ENCODE peak calls at places on chromosomes 2 and 18, in seven cellular contexts. Q is iPS DF 6.9, Z is heart right ventricle, N is neural progenitor cell, D is hepatocyte, E is Peyer's patch, W is fibroblast of lung. U is an unnamed sample. For H3K4me1 and H3K9me3, the result is how much of the 10 kb centered on the place peaks cover.

GRCh38 chr2:209086761-209087160 is 337.1 kb upstream of the MAP2 start:
- DNase-seq in Q (no peak), Z (no peak), N (no peak), D (no peak), E (no peak), W (no peak), U (no peak)

GRCh38 chr2:104769096-104769495 is 84.8 kb upstream of the POU3F3 start:
- DNase-seq in Q (no peak), Z (no peak), N (no peak), D (no peak), E (no peak), W (peak), U (no peak)

GRCh38 chr2:137947032-137947713 is 17.1 kb upstream of the HNMT start:
- DNase-seq in Q (no peak), Z (no peak), N (no peak), D (peak), E (no peak), W (no peak), U (no peak)

GRCh38 chr2:6626406-6627012 is 239.2 kb downstream of the CMPK2 start:
- DNase-seq in Q (no peak), Z (no peak), N (no peak), D (no peak), E (no peak), W (peak), U (no peak)

GRCh38 chr2:46471002-46471583 is 8.3 kb upstream of the TMEM247 start:
- DNase-seq in Q (no peak), Z (no peak), N (no peak), D (no peak), E (no peak), W (no peak), U (no peak)

GRCh38 chr18:49625021-49625691 is 63.3 kb downstream of the LIPG start:
- DNase-seq in Q (no peak), Z (no peak), N (no peak), D (no peak), E (no peak), W (peak), U (no peak)

GRCh38 chr18:13380671-13381070 is 162.1 kb downstream of the LDLRAD4 start:
- DNase-seq in Q (no peak), Z (no peak), N (no peak), D (no peak), E (no peak), W (no peak), U (no peak)

GRCh38 chr2:112085382-112085730 is 30.3 kb downstream of the TMEM87B start:
- DNase-seq in Q (no peak), Z (no peak), N (no peak), D (no peak), E (no peak), W (no peak), U (no peak)

GRCh38 chr2:233705911-233706506 is 6.7 kb upstream of the UGT1A5 start:
- DNase-seq in Q (no peak), Z (no peak), N (no peak), D (no peak), E (peak), W (no peak), U (no peak)

GRCh38 chr2:216549926-216550690 is 51.5 kb downstream of the RPL37A start:
- DNase-seq in Q (no peak), Z (no peak), N (peak), D (no peak), E (no peak), W (no peak), U (no peak)

GRCh38 chr18:76405761-76406356 is 89.2 kb downstream of the ZNF516 start:
- DNase-seq in Q (peak), Z (peak), N (peak), D (peak), E (no peak), W (peak), U (no peak)

GRCh38 chr2:168184896-168185513 is 62.4 kb downstream of the STK39 start:
- DNase-seq in Q (no peak), Z (no peak), N (no peak), D (no peak), E (no peak), W (no peak), U (no peak)

GRCh38 chr2:237858294-237859081 is 935 bp upstream of the RAMP1 start:
- DNase-seq in Q (peak), Z (peak), N (peak), D (peak), E (peak), W (peak), U (peak)

GRCh38 chr2:161243312-161243711 is 64.9 kb upstream of the PSMD14 start:
- DNase-seq in Q (no peak), Z (no peak), N (peak), D (no peak), E (no peak), W (no peak), U (no peak)

GRCh38 chr2:138180691-138181386 is 216.6 kb downstream of the HNMT start:
- DNase-seq in Q (no peak), Z (no peak), N (peak), D (no peak), E (no peak), W (peak), U (peak)

GRCh38 chr2:241063093-241063551 is 39.0 kb downstream of the MTERF4 start:
- DNase-seq in Q (no peak), Z (no peak), N (no peak), D (no peak), E (peak), W (no peak), U (no peak)

GRCh38 chr18:67742525-67742924 is 226.0 kb upstream of the DSEL start:
- DNase-seq in Q (no peak), Z (no peak), N (no peak), D (no peak), E (no peak), W (no peak), U (no peak)

GRCh38 chr2:200156140-200156858 is 150.2 kb upstream of the SPATS2L start:
- DNase-seq in Q (no peak), Z (no peak), N (no peak), D (peak), E (no peak), W (peak), U (no peak)

GRCh38 chr2:181970160-181970794 is 15.4 kb upstream of the PPP1R1C start:
- DNase-seq in Q (no peak), Z (no peak), N (peak), D (peak), E (no peak), W (no peak), U (no peak)

GRCh38 chr2:11250400-11251277 is 93.8 kb downstream of the ROCK2 start:
- DNase-seq in Q (no peak), Z (no peak), N (no peak), D (no peak), E (no peak), W (no peak), U (no peak)

GRCh38 chr2:196592912-196593881 is 46.3 kb upstream of the CCDC150 start:
- DNase-seq in Q (peak), Z (peak), N (peak), D (peak), E (peak), W (peak), U (peak)

GRCh38 chr2:75142081-75142480 is 57.2 kb downstream of the TACR1 start:
- DNase-seq in Q (no peak), Z (no peak), N (no peak), D (no peak), E (no peak), W (peak), U (no peak)

GRCh38 chr2:181575650-181576025 is 81.3 kb downstream of the CERKL start:
- DNase-seq in Q (no peak), Z (no peak), N (no peak), D (no peak), E (no peak), W (no peak), U (peak)

GRCh38 chr18:7514796-7515440 is 52.2 kb upstream of the PTPRM start:
- DNase-seq in Q (peak), Z (no peak), N (peak), D (peak), E (no peak), W (no peak), U (no peak)

GRCh38 chr18:79208882-79209281 is 139.7 kb downstream of the ATP9B start:
- DNase-seq in Q (no peak), Z (peak), N (no peak), D (no peak), E (no peak), W (no peak), U (no peak)

GRCh38 chr18:11529081-11529480 is 80.3 kb upstream of the SLC35G4 start:
- DNase-seq in Q (no peak), Z (no peak), N (no peak), D (no peak), E (no peak), W (peak), U (no peak)

GRCh38 chr18:45951021-45951714 is 16.0 kb downstream of the EPG5 start:
- DNase-seq in Q (no peak), Z (no peak), N (no peak), D (peak), E (no peak), W (peak), U (no peak)

GRCh38 chr2:212448698-212449097 is 89.9 kb downstream of the ERBB4 start:
- DNase-seq in Q (no peak), Z (no peak), N (no peak), D (no peak), E (no peak), W (no peak), U (no peak)

GRCh38 chr2:20168048-20168726 is 56.7 kb downstream of the SDC1 start:
- DNase-seq in Q (no peak), Z (no peak), N (no peak), D (no peak), E (peak), W (no peak), U (no peak)

GRCh38 chr2:190062053-190062452 is 476 bp downstream of the MSTN start:
- DNase-seq in Q (no peak), Z (no peak), N (no peak), D (no peak), E (no peak), W (no peak), U (no peak)

GRCh38 chr2:25041307-25041927 is 459 bp upstream of the EFR3B start:
- DNase-seq in Q (peak), Z (peak), N (peak), D (peak), E (peak), W (peak), U (peak)

DNA sequence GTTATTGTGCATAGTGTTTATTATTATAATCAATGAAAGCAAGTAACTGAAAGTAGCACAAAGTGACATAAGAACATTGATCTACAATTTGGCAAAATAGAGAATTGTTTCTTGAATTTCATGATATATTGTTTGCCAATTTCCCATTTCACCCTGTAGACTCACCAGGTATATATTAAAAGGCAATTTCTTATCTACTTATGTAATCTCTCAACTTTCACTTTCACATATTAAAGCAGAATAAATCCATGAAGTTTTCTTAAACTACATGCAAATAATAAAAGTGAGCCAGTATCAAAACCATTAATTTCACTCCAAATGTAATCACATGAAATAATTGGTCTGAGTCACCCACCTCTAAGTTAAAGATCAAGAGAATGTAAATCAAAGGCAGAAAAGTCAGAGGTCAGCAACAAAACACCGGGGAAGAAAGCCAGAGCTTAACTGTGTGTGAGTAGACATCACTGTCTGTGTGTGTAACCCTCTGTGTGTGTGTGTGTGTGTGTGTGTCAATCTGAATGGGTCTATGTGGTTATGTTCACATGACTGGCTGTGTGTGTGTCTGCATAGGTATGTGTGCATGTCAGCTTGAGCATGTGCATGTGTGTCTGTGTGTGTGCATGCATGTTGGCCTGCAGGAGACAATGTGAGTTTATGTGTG is 44.1 kb downstream of the ZNF385B start:
- DNase-seq in Q (no peak), Z (no peak), N (peak), D (no peak), E (no peak), W (peak), U (no peak)
- H3K4me1 ChIP-seq in Q (under half), Z (under half), N (under half), D (under half), E (under half), W (under half), U (under half)

GRCh38 chr18:22711381-22711717 is 221.8 kb upstream of the RBBP8 start:
- DNase-seq in Q (no peak), Z (no peak), N (no peak), D (peak), E (no peak), W (no peak), U (no peak)
- H3K4me3 ChIP-seq in Q (no peak), Z (no peak), N (no peak), D (no peak), E (peak), W (no peak), U (no peak)

GRCh38 chr2:89820248-89820647 is 1128.8 kb downstream of the RPIA start:
- DNase-seq in Q (no peak), Z (no peak), N (no peak), D (no peak), E (no peak), W (no peak), U (no peak)

GRCh38 chr2:89823556-89823955 is 1132.1 kb downstream of the RPIA start:
- DNase-seq in Q (no peak), Z (no peak), N (no peak), D (no peak), E (no peak), W (no peak), U (no peak)

GRCh38 chr2:89821455-89821945 is 1130.0 kb downstream of the RPIA start:
- DNase-seq in Q (no peak), Z (no peak), N (no peak), D (no peak), E (no peak), W (no peak), U (no peak)

GRCh38 chr2:89829828-89830227 is 1138.4 kb downstream of the RPIA start:
- DNase-seq in Q (no peak), Z (no peak), N (no peak), D (no peak), E (no peak), W (no peak), U (no peak)

DNA sequence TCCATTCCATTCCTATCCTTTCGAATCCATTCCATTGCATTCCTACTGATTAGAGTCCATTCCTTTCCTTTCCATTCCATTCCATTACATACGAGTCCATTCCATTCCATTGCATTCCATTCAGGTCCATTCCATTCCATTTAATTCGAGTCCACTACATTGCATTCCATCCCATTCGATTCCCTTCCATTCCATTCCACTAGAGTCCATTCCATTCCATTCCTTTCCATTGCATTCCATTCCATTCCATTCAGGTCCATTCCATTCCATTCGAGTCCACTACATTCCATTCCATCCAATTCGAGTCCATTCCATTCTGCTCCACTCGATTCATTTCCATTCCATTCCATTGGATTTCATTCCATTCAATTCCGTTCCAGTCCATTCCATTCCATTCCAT is 1133.6 kb downstream of the RPIA start:
- DNase-seq in Q (no peak), Z (no peak), N (no peak), D (no peak), E (no peak), W (no peak), U (no peak)
- H3K9me3 ChIP-seq in Q (under half), Z (under half), N (under half), D (under half), E (under half), W (under half), U (under half)

DNA sequence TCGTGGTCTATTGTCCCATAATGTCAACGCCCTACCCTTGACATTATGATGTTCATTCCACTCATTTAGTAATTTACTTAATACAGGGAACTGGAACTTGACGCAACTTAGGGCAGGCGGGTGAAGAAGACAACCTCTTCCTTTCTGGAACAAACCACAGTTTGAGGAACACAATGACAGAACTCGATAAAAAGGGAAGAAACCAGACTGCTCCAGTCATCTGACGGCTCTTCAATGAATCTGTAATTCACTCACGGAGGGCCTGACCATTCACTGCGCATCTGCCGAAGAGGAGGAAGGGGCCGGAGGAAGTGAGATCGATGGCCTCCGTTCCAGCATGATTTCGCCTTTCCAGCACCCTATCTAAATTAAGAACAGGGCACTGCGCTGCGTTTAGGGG is 83.2 kb downstream of the BCL2 start:
- DNase-seq in Q (no peak), Z (no peak), N (no peak), D (no peak), E (no peak), W (no peak), U (no peak)
- H3K4me1 ChIP-seq in Q (under half), Z (under half), N (under half), D (under half), E (under half), W (under half), U (under half)

GRCh38 chr2:132009177-132009873 is 152.4 kb downstream of the ANKRD30BL start:
- DNase-seq in Q (no peak), Z (no peak), N (no peak), D (no peak), E (no peak), W (no peak), U (no peak)
- H3K4me3 ChIP-seq in Q (peak), Z (peak), N (peak), D (peak), E (peak), W (no peak), U (peak)

GRCh38 chr2:164967349-164967748 is 12.0 kb upstream of the SLC38A11 start:
- DNase-seq in Q (no peak), Z (no peak), N (peak), D (no peak), E (no peak), W (no peak), U (no peak)

GRCh38 chr2:164967781-164968228 is 12.5 kb upstream of the SLC38A11 start:
- DNase-seq in Q (peak), Z (no peak), N (peak), D (peak), E (no peak), W (peak), U (peak)

GRCh38 chr2:164969909-164970690 is 14.8 kb upstream of the SLC38A11 start:
- DNase-seq in Q (no peak), Z (no peak), N (no peak), D (no peak), E (no peak), W (no peak), U (no peak)

GRCh38 chr2:164960159-164960558 is 4.8 kb upstream of the SLC38A11 start:
- DNase-seq in Q (no peak), Z (no peak), N (no peak), D (no peak), E (no peak), W (no peak), U (no peak)

DNA sequence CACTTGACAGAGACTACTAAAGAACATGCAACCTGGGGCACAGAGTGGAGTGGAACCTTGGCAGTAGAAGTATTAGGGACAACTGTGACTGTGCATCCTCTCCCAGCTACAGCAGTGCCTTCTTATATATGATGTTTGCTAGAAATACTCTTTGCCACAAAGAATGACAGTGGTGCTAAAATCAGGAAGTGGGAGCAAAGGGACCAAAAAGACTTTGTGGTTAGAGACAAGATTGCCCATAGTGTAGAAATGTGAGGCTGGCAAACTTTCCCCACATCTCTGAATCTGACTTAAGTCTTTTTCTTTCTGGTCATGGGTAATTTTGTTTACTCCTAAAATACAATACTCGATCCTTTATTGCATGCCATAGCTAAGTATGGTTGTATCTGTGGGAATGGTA is 9.4 kb upstream of the SLC38A11 start:
- DNase-seq in Q (no peak), Z (no peak), N (no peak), D (no peak), E (no peak), W (no peak), U (no peak)
- H3K9me3 ChIP-seq in Q (under half), Z (under half), N (under half), D (under half), E (under half), W (under half), U (under half)

GRCh38 chr2:68767031-68767961 is 32.7 kb downstream of the ARHGAP25 start:
- DNase-seq in Q (no peak), Z (no peak), N (no peak), D (no peak), E (no peak), W (no peak), U (no peak)
- H3K4me1 ChIP-seq in Q (under half), Z (under half), N (under half), D (under half), E (under half), W (under half), U (under half)

DNA sequence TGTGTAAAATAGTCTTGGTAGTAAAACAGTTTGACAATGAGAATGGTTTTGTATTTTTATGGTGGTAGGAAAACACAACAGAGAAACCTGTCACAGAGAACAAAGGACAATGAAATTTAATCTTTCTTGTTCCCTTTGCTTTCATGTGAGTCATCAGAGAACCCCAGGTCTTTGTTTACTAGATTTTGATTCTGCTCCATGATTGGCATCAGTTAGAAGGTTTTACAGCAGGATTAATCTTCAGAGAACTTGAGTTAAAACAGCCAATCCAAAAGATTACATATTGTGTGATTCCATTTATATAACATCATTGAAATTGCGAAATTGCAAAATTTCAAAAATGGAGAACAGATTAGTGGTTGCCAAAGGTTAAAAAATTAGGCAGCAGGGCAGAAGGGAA is 2.5 kb downstream of the APLF start:
- DNase-seq in Q (no peak), Z (no peak), N (no peak), D (no peak), E (no peak), W (peak), U (peak)
- H3K4me3 ChIP-seq in Q (no peak), Z (no peak), N (no peak), D (no peak), E (no peak), W (no peak), U (no peak)

GRCh38 chr2:89819809-89820208 is 1128.3 kb downstream of the RPIA start:
- DNase-seq in Q (no peak), Z (no peak), N (no peak), D (no peak), E (no peak), W (no peak), U (no peak)
- H3K9me3 ChIP-seq in Q (under half), Z (under half), N (half or more), D (under half), E (under half), W (under half), U (under half)

GRCh38 chr2:231018184-231018583 is 19.1 kb upstream of the C2orf72 start:
- DNase-seq in Q (no peak), Z (no peak), N (no peak), D (no peak), E (no peak), W (no peak), U (no peak)
- H3K4me1 ChIP-seq in Q (under half), Z (under half), N (under half), D (under half), E (under half), W (under half), U (under half)